ENCODE peak calls at places on chromosomes 3 and 15, in four cellular contexts. T is HEK293T, U is K562, C is HepG2. G is an unnamed sample.

GRCh38 chr3:69370945-69371301 is 15.0 kb downstream of the FRMD4B start:
- DNase-seq in T (no peak), U (no peak), C (no peak), G (no peak)

GRCh38 chr3:106261915-106262683 is 393.3 kb upstream of the CBLB start:
- DNase-seq in T (no peak), U (no peak), C (no peak), G (no peak)

GRCh38 chr3:187274977-187275338 is 16.6 kb downstream of the MASP1 start:
- DNase-seq in T (no peak), U (no peak), C (no peak), G (no peak)

GRCh38 chr3:96059301-96059700 is 755.1 kb upstream of the EPHA6 start:
- DNase-seq in T (no peak), U (no peak), C (no peak), G (no peak)

GRCh38 chr3:36114353-36114752 is 266.0 kb upstream of the STAC start:
- DNase-seq in T (no peak), U (no peak), C (no peak), G (no peak)

GRCh38 chr3:63343674-63344073 is 65.6 kb downstream of the SYNPR start:
- DNase-seq in T (peak), U (peak), C (peak), G (peak)

GRCh38 chr3:120419797-120420196 is 31.0 kb downstream of the FSTL1 start:
- DNase-seq in T (no peak), U (no peak), C (no peak), G (no peak)

GRCh38 chr15:92711457-92711831 is 55.9 kb upstream of the FAM174B start:
- DNase-seq in T (no peak), U (no peak), C (no peak), G (no peak)

GRCh38 chr15:89105147-89105546 is 16.9 kb downstream of the ABHD2 start:
- DNase-seq in T (no peak), U (no peak), C (peak), G (no peak)

GRCh38 chr15:78448441-78449219 is 10.6 kb downstream of the IREB2 start:
- DNase-seq in T (no peak), U (no peak), C (no peak), G (no peak)

GRCh38 chr15:35674873-35675781 is 129.2 kb upstream of the DPH6 start:
- DNase-seq in T (no peak), U (peak), C (no peak), G (peak)

GRCh38 chr3:44418549-44418948 is 58.9 kb downstream of the ZNF445 start:
- DNase-seq in T (no peak), U (peak), C (peak), G (no peak)

GRCh38 chr3:190089711-190090110 is 31.0 kb downstream of the P3H2 start:
- DNase-seq in T (no peak), U (no peak), C (no peak), G (peak)

GRCh38 chr3:33145221-33145900 is 31.5 kb downstream of the CRTAP start:
- DNase-seq in T (peak), U (no peak), C (no peak), G (no peak)

GRCh38 chr3:114727373-114727772 is 419.7 kb downstream of the ZBTB20 start:
- DNase-seq in T (no peak), U (no peak), C (no peak), G (no peak)

GRCh38 chr15:40252438-40253178 is 13.7 kb downstream of the PAK6 start:
- DNase-seq in T (no peak), U (no peak), C (no peak), G (no peak)

GRCh38 chr3:49976942-49977341 is 37.0 kb downstream of the RBM6 start:
- DNase-seq in T (no peak), U (no peak), C (no peak), G (no peak)

GRCh38 chr3:157026091-157026490 is 133.9 kb downstream of the CCNL1 start:
- DNase-seq in T (no peak), U (no peak), C (no peak), G (no peak)

GRCh38 chr3:41169038-41169437 is 30.3 kb upstream of the CTNNB1 start:
- DNase-seq in T (no peak), U (no peak), C (no peak), G (no peak)

GRCh38 chr3:45064512-45065372 is 38.6 kb downstream of the CLEC3B start:
- DNase-seq in T (no peak), U (peak), C (no peak), G (no peak)

GRCh38 chr3:190621971-190622370 is 108.1 kb downstream of the IL1RAP start:
- DNase-seq in T (no peak), U (no peak), C (no peak), G (no peak)

GRCh38 chr15:62637498-62637897 is 405.0 kb upstream of the TPM1 start:
- DNase-seq in T (no peak), U (no peak), C (no peak), G (no peak)

GRCh38 chr3:141561426-141562034 is 74.7 kb downstream of the RASA2 start:
- DNase-seq in T (peak), U (peak), C (peak), G (no peak)

GRCh38 chr15:31477301-31477700 is 150.7 kb downstream of the KLF13 start:
- DNase-seq in T (no peak), U (no peak), C (no peak), G (no peak)

GRCh38 chr3:181017690-181018089 is 28.2 kb upstream of the DNAJC19 start:
- DNase-seq in T (no peak), U (no peak), C (no peak), G (no peak)

GRCh38 chr3:156599061-156599460 is 44.1 kb upstream of the SSR3 start:
- DNase-seq in T (no peak), U (no peak), C (no peak), G (no peak)

GRCh38 chr3:117059990-117060338 is 350.4 kb downstream of the TUSC7 start:
- DNase-seq in T (no peak), U (no peak), C (no peak), G (no peak)

GRCh38 chr3:175728566-175728965 is 869.4 kb downstream of the NAALADL2 start:
- DNase-seq in T (no peak), U (no peak), C (no peak), G (no peak)

GRCh38 chr3:119609301-119609700 is 11.6 kb downstream of the PLA1A start:
- DNase-seq in T (no peak), U (no peak), C (no peak), G (no peak)

GRCh38 chr3:123803521-123803920 is 80.6 kb downstream of the MYLK start:
- DNase-seq in T (no peak), U (no peak), C (no peak), G (no peak)

GRCh38 chr3:8519156-8519555 is 17.5 kb downstream of the LMCD1 start:
- DNase-seq in T (no peak), U (no peak), C (no peak), G (no peak)

GRCh38 chr15:32709295-32710033 is 8.3 kb upstream of the GREM1 start:
- DNase-seq in T (no peak), U (no peak), C (peak), G (no peak)

GRCh38 chr3:126160243-126161210 is 19.9 kb downstream of the ALDH1L1 start:
- DNase-seq in T (no peak), U (no peak), C (no peak), G (no peak)

GRCh38 chr3:39804951-39805350 is 4.5 kb upstream of the MYRIP start:
- DNase-seq in T (no peak), U (no peak), C (no peak), G (no peak)

GRCh38 chr3:4642611-4643010 is 149.5 kb downstream of the ITPR1 start:
- DNase-seq in T (no peak), U (no peak), C (no peak), G (no peak)

GRCh38 chr3:33826688-33827087 is 28.3 kb downstream of the PDCD6IP start:
- DNase-seq in T (no peak), U (no peak), C (no peak), G (no peak)

DNA sequence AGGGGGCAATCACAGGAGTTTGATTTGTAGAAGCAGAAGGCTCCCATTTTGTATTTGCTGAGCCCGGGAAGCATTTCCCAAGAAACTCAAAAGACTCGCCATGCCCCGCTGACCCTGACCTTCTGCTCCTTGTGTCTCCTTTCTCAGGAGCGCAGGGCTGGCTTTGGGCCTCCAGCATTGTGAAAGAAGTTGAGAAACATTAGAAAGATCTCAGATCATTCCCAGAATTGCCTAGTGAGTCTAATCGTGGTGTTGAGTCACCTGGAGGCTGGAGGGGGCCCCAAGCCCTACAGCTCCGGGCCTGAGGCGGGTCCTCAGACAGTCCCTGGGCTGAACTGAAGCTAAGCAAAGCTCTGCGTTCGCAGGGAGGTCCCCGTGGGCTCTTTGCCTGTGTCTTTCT is 10.9 kb upstream of the PIGZ start:
- DNase-seq in T (no peak), U (peak), C (no peak), G (no peak)
- TF ChIP-seq FOXK2 in T (no peak), U (no peak), C (no peak), G (no peak)

GRCh38 chr3:167497903-167498302 is 24.1 kb upstream of the SERPINI2 start:
- DNase-seq in T (no peak), U (no peak), C (no peak), G (no peak)

GRCh38 chr3:167489571-167489970 is 15.7 kb upstream of the SERPINI2 start:
- DNase-seq in T (no peak), U (no peak), C (no peak), G (no peak)

GRCh38 chr3:167491626-167492025 is 17.8 kb upstream of the SERPINI2 start:
- DNase-seq in T (no peak), U (no peak), C (no peak), G (no peak)

GRCh38 chr3:167487556-167487955 is 13.7 kb upstream of the SERPINI2 start:
- DNase-seq in T (no peak), U (no peak), C (no peak), G (no peak)

DNA sequence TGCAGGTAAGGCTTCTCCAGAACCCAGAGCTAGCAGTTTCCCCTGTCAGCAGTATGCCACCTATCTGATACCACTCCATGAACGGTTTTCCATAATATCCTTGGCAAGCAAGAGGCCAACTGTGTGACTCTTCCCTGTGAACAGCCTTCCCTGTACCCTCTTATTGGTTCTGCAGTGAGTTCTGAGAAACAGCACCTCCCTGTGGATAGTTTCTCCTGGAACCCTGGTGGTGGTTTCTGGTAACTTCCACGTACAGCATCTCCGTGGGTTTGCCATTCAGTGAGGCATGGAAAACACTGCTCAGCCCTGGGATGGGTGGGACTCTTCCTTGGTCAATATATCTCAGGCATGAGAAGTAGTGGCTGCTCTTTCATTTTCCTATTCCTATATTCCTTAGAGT is 19.4 kb upstream of the SERPINI2 start:
- DNase-seq in T (peak), U (no peak), C (peak), G (no peak)
- TF ChIP-seq FOXK2 in T (no peak), U (no peak), C (no peak), G (no peak)

GRCh38 chr3:11535207-11535960 is 108.3 kb downstream of the VGLL4 start:
- DNase-seq in T (no peak), U (no peak), C (no peak), G (no peak)

GRCh38 chr3:11532865-11533490 is 110.7 kb downstream of the VGLL4 start:
- DNase-seq in T (no peak), U (no peak), C (no peak), G (no peak)

GRCh38 chr3:11536132-11536935 is 107.4 kb downstream of the VGLL4 start:
- DNase-seq in T (no peak), U (peak), C (peak), G (no peak)

GRCh38 chr3:11534783-11535081 is 109.0 kb downstream of the VGLL4 start:
- DNase-seq in T (no peak), U (no peak), C (no peak), G (no peak)

GRCh38 chr3:11534011-11534782 is 109.5 kb downstream of the VGLL4 start:
- DNase-seq in T (no peak), U (no peak), C (no peak), G (no peak)
- TF ChIP-seq FOXK2 in T (no peak), U (no peak), C (no peak), G (no peak)

GRCh38 chr3:51709675-51710074 is 2.8 kb downstream of the GRM2 start:
- DNase-seq in T (no peak), U (no peak), C (no peak), G (no peak)
- TF ChIP-seq FOXK2 in T (no peak), U (no peak), C (no peak), G (no peak)

GRCh38 chr3:15892828-15893227 is 95.0 kb upstream of the ANKRD28 start:
- DNase-seq in T (no peak), U (no peak), C (no peak), G (no peak)
- TF ChIP-seq FOXK2 in T (no peak), U (no peak), C (no peak), G (no peak)

DNA sequence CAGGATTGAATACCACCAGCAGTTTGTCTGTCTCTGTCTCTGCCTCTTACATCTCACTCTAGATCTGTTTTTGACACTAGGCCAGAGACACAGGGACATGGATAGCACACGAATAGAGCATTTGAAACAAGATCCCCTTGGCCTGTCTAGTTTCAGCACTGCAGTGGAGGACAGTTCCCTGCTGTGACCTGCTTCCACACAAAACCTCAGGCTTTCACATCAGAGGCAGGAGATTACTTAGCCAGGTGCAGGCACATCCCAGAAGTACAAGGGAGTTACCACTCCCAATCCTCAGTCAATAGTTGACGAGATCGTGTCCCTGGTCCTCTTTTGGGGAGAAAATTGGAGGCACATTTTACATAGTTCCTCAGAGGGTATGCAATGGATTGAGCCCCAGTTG is 34.0 kb upstream of the CCK start:
- DNase-seq in T (peak), U (peak), C (peak), G (no peak)
- TF ChIP-seq FOXK2 in T (no peak), U (no peak), C (no peak), G (no peak)

DNA sequence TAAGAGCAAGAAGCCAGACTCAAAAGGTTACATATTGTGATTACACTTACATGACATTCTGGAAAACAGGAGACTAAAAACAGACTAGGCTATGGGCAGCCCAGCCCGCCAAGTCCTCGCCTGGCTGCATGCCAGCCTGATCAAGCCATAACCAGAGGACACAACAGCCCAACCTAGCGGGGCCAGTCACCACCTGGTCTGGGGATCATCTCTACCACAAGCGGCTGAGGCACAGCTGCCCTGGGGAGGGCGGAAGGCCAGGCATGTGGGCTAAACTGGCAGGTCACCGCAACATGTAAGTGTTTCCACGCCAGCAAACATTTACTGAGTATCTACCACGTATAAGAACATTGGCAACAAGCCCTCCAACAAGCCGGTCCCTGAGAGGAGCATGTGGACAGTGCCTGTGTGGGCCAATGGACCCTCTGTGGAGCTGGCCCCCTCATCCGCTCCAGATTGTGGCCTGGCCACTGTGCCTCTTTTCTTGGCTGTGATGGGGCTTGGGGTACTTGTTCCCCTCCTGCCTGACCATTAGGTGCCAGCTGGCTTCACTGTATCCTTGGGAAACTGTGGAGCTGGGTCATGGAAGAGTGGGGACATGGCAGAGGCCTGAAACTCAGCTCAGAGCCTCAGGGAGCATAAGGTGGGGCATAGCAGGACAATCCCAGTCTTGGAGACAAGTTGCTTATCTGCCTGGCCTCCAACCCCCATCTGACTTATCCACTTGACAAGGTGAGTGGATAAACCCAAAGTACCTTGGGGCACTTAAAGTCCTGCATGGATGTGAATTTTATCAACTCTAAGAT is 9.0 kb downstream of the UBXN7 start:
- DNase-seq in T (peak), U (peak), C (no peak), G (no peak)
- TF ChIP-seq FOXK2 in T (no peak), U (no peak), C (no peak), G (no peak)

DNA sequence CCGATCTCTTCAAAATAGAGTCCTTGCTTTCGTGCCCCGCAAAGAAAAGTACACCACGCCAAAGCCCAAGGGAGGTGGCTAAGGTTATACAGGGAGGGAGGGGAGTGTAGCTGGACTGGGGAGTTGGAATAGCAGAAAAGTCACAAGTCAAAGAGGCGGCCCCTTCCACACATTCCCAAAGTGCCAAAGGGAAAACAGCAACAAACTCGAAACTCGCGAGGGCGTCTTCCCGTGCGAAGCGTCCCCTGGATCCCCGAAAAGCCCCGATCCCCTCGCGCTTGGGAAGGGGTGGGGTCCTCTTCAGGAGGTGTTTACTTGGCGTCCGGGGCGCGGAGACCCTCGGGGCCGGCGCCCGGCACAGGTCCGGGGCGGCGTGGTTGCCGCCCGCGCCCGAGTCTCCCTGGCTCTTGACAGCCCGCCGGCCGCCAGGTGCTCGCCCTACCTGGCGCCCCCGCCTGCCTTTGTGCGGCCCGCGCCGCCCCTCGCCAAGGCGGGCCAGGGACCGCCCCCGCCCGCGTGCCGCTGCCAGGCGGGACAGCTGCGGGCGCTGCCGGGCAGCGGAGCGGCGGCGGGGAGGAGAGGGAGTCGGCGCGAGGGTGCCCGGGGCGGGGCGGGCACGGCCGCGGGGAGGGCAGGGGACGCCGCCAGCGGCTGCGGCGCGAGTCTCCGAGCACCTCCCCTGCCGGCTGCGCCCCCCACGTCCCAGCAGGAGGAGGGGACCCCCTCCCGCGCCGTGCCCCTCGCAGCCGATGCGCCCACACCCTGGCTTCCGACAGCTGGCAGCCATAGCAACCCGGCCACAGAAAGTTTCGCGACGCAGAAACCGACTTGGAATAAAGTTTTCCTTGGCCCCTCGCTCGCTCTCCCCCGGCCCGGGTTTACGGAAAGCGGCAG is 966 bp downstream of the MYO1E start:
- DNase-seq in T (peak), U (no peak), C (no peak), G (no peak)
- TF ChIP-seq FOXK2 in T (no peak), U (no peak), C (no peak), G (no peak)

GRCh38 chr3:56157693-56158092 is 310.6 kb downstream of the ERC2 start:
- DNase-seq in T (no peak), U (no peak), C (no peak), G (peak)
- TF ChIP-seq FOXK2 in T (no peak), U (no peak), C (no peak), G (no peak)

GRCh38 chr3:149091983-149092382 is 5.7 kb upstream of the HLTF start:
- DNase-seq in T (no peak), U (no peak), C (no peak), G (no peak)

GRCh38 chr3:149101154-149101553 is 14.8 kb upstream of the HLTF start:
- DNase-seq in T (no peak), U (no peak), C (no peak), G (no peak)

GRCh38 chr3:149090907-149091306 is 4.6 kb upstream of the HLTF start:
- DNase-seq in T (no peak), U (no peak), C (no peak), G (no peak)

DNA sequence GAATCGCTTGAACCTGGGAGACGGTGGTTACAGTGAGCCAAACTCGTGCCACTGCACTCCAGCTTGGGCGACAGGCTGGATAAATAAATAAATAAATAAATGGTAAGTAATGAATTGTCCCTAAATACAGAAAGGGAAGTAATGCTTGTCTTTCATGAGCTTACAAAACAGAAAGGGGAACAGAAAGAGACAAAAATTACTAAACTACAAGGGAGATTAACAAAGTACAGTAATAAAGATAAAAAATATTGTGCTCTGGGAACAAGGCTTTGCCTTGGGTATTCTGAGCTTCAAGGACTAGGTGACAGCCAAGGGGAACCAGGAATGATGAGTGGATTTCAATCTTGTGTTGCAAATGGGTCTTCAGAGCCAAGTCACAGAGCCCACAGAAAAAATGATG is 9.2 kb upstream of the HLTF start:
- DNase-seq in T (no peak), U (no peak), C (no peak), G (peak)
- TF ChIP-seq FOXK2 in T (no peak), U (no peak), C (no peak), G (no peak)

G was measured in GM12878.